ENCODE peak calls at places on chromosomes 11 and 22, in nine cellular contexts. F is T follicular helper cell; K is NCI-H1092; X is foreskin fibroblast; P is heart left ventricle; R is ACHN; V is suprapubic skin; G is stimulated activated naive B cell treated with anti-CD40 and anti-IgM and Interleukin-4, amounts not matched to agents 10 μg/mL and 1 μg/mL and 100 μg/mL, for 72 hours; O is ELF-1. Q is an unnamed sample.

GRCh38 chr11:69700278-69701140 is 3.3 kb downstream of the FGF19 start:
- DNase-seq in F (no peak), K (peak; percentile 83), X (peak; percentile 46), P (peak; percentile 86), R (peak; percentile 66), V (no peak), G (no peak), O (peak; percentile 91), Q (no peak)

GRCh38 chr22:45212306-45212709 is 28.4 kb downstream of the KIAA0930 start:
- DNase-seq in F (no peak), K (no peak), X (peak; percentile 86), P (peak; percentile 83), R (peak; percentile 79), V (peak; percentile 90), G (no peak), O (peak; percentile 79), Q (no peak)

GRCh38 chr11:95398437-95399112 is 167.6 kb upstream of the SESN3 start:
- DNase-seq in F (no peak), K (no peak), X (no peak), P (no peak), R (no peak), V (no peak), G (no peak), O (no peak), Q (no peak)

GRCh38 chr22:37485714-37486223 is 415 bp downstream of the MFNG start:
- DNase-seq in F (no peak), K (no peak), X (no peak), P (no peak), R (no peak), V (no peak), G (no peak), O (no peak), Q (no peak)

GRCh38 chr22:22058649-22059475 is 76.3 kb upstream of the TOP3B start:
- DNase-seq in F (no peak), K (no peak), X (no peak), P (no peak), R (no peak), V (no peak), G (no peak), O (no peak), Q (no peak)

GRCh38 chr11:35083181-35084061 is 55.5 kb upstream of the CD44 start:
- DNase-seq in F (peak; percentile 68), K (no peak), X (peak; percentile 93), P (peak; percentile 69), R (peak; percentile 95), V (peak; percentile 89), G (peak; percentile 87), O (peak; percentile 54), Q (peak; percentile 60)

GRCh38 chr11:3056296-3057068 is 741 bp downstream of the CARS1 start:
- DNase-seq in F (no peak), K (peak; percentile 9), X (no peak), P (no peak), R (no peak), V (no peak), G (peak; percentile 27), O (peak; percentile 43), Q (peak; percentile 18)

GRCh38 chr22:25051073-25051472 is 98.6 kb downstream of the KIAA1671 start:
- DNase-seq in F (no peak), K (no peak), X (no peak), P (no peak), R (no peak), V (no peak), G (no peak), O (peak; percentile 74), Q (no peak)

GRCh38 chr22:42901790-42902508 is 44.9 kb upstream of the ARFGAP3 start:
- DNase-seq in F (no peak), K (no peak), X (no peak), P (peak; percentile 86), R (no peak), V (no peak), G (no peak), O (no peak), Q (no peak)

GRCh38 chr22:27295071-27295470 is 506.5 kb downstream of the MN1 start:
- DNase-seq in F (no peak), K (no peak), X (no peak), P (no peak), R (no peak), V (no peak), G (no peak), O (no peak), Q (no peak)

GRCh38 chr11:64765841-64766682 is 6.3 kb upstream of the PYGM start:
- DNase-seq in F (no peak), K (no peak), X (no peak), P (no peak), R (no peak), V (peak; percentile 70), G (no peak), O (no peak), Q (no peak)

Q was measured in naive thymus-derived CD8-positive, alpha-beta T cell.